ENCODE peak calls at places on chromosomes 13 and 19, in seven cellular contexts. One of them, this sample, is unnamed.

GRCh38 chr13:20160346-20161274 is at the start of gene GJA3:
- DNase-seq in lower leg skin: no peak
- DNase-seq in NCI-H1417: no peak
- DNase-seq in left lobe of liver: no peak
- DNase-seq in stimulated activated CD4-positive, alpha-beta T cell treated with anti-CD3 and anti-CD28 coated beads, Interleukin-4, amount 100 ng/mL, for 4 hours: peak; percentile 71
- DNase-seq in fibroblast of mammary gland: peak; percentile 23
- DNase-seq in NCI-H774: no peak
- DNase-seq in this sample: peak; percentile 18

GRCh38 chr13:41383400-41383799 is 72.3 kb downstream of the NAA16 start:
- DNase-seq in lower leg skin: no peak
- DNase-seq in left lobe of liver: no peak
- DNase-seq in NCI-H1417: no peak
- DNase-seq in stimulated activated CD4-positive, alpha-beta T cell treated with anti-CD3 and anti-CD28 coated beads, Interleukin-4, amount 100 ng/mL, for 4 hours: no peak
- DNase-seq in NCI-H774: no peak
- DNase-seq in fibroblast of mammary gland: no peak
- DNase-seq in this sample: no peak

GRCh38 chr13:27997904-27998522 is 9.5 kb upstream of the URAD start:
- DNase-seq in stimulated activated CD4-positive, alpha-beta T cell treated with anti-CD3 and anti-CD28 coated beads, Interleukin-4, amount 100 ng/mL, for 4 hours: no peak
- DNase-seq in left lobe of liver: no peak
- DNase-seq in NCI-H774: no peak
- DNase-seq in NCI-H1417: no peak
- DNase-seq in lower leg skin: peak; percentile 68
- DNase-seq in fibroblast of mammary gland: peak; percentile 23
- DNase-seq in this sample: peak; percentile 59

GRCh38 chr19:50435627-50436026 is 2.9 kb downstream of the MYBPC2 start:
- DNase-seq in NCI-H774: no peak
- DNase-seq in left lobe of liver: no peak
- DNase-seq in fibroblast of mammary gland: no peak
- DNase-seq in stimulated activated CD4-positive, alpha-beta T cell treated with anti-CD3 and anti-CD28 coated beads, Interleukin-4, amount 100 ng/mL, for 4 hours: no peak
- DNase-seq in lower leg skin: no peak
- DNase-seq in NCI-H1417: no peak
- DNase-seq in this sample: no peak

GRCh38 chr19:8702350-8702749 is 3.8 kb upstream of the ACTL9 start:
- DNase-seq in left lobe of liver: no peak
- DNase-seq in lower leg skin: no peak
- DNase-seq in fibroblast of mammary gland: no peak
- DNase-seq in stimulated activated CD4-positive, alpha-beta T cell treated with anti-CD3 and anti-CD28 coated beads, Interleukin-4, amount 100 ng/mL, for 4 hours: peak; percentile 62
- DNase-seq in NCI-H1417: no peak
- DNase-seq in NCI-H774: no peak
- DNase-seq in this sample: no peak

GRCh38 chr13:99572131-99572530 is 70.9 kb downstream of the TM9SF2 start:
- DNase-seq in fibroblast of mammary gland: peak; percentile 36
- DNase-seq in NCI-H1417: no peak
- DNase-seq in NCI-H774: no peak
- DNase-seq in lower leg skin: no peak
- DNase-seq in stimulated activated CD4-positive, alpha-beta T cell treated with anti-CD3 and anti-CD28 coated beads, Interleukin-4, amount 100 ng/mL, for 4 hours: no peak
- DNase-seq in left lobe of liver: no peak
- DNase-seq in this sample: peak; percentile 81

GRCh38 chr19:50500060-50500752 is 10.8 kb downstream of the JOSD2 start:
- DNase-seq in NCI-H1417: no peak
- DNase-seq in fibroblast of mammary gland: no peak
- DNase-seq in NCI-H774: no peak
- DNase-seq in lower leg skin: no peak
- DNase-seq in left lobe of liver: no peak
- DNase-seq in stimulated activated CD4-positive, alpha-beta T cell treated with anti-CD3 and anti-CD28 coated beads, Interleukin-4, amount 100 ng/mL, for 4 hours: no peak
- DNase-seq in this sample: no peak

GRCh38 chr13:36088463-36088862 is 42.7 kb downstream of the DCLK1 start:
- DNase-seq in lower leg skin: no peak
- DNase-seq in left lobe of liver: no peak
- DNase-seq in NCI-H1417: no peak
- DNase-seq in NCI-H774: no peak
- DNase-seq in fibroblast of mammary gland: no peak
- DNase-seq in stimulated activated CD4-positive, alpha-beta T cell treated with anti-CD3 and anti-CD28 coated beads, Interleukin-4, amount 100 ng/mL, for 4 hours: no peak
- DNase-seq in this sample: no peak

GRCh38 chr19:42553292-42554045 is 25.2 kb upstream of the CEACAM1 start:
- DNase-seq in left lobe of liver: no peak
- DNase-seq in stimulated activated CD4-positive, alpha-beta T cell treated with anti-CD3 and anti-CD28 coated beads, Interleukin-4, amount 100 ng/mL, for 4 hours: no peak
- DNase-seq in lower leg skin: peak; percentile 72
- DNase-seq in fibroblast of mammary gland: peak; percentile 82
- DNase-seq in NCI-H1417: no peak
- DNase-seq in NCI-H774: no peak
- DNase-seq in this sample: peak; percentile 76

GRCh38 chr13:36475468-36475867 is 43.2 kb downstream of the CCNA1 start:
- DNase-seq in left lobe of liver: no peak
- DNase-seq in NCI-H774: no peak
- DNase-seq in lower leg skin: no peak
- DNase-seq in fibroblast of mammary gland: peak; percentile 28
- DNase-seq in NCI-H1417: no peak
- DNase-seq in stimulated activated CD4-positive, alpha-beta T cell treated with anti-CD3 and anti-CD28 coated beads, Interleukin-4, amount 100 ng/mL, for 4 hours: no peak
- DNase-seq in this sample: peak; percentile 19

GRCh38 chr19:339262-339887 is 5.2 kb downstream of the MIER2 start:
- DNase-seq in stimulated activated CD4-positive, alpha-beta T cell treated with anti-CD3 and anti-CD28 coated beads, Interleukin-4, amount 100 ng/mL, for 4 hours: no peak
- DNase-seq in left lobe of liver: no peak
- DNase-seq in lower leg skin: no peak
- DNase-seq in NCI-H1417: no peak
- DNase-seq in NCI-H774: no peak
- DNase-seq in fibroblast of mammary gland: peak; percentile 60
- DNase-seq in this sample: no peak

GRCh38 chr19:38661166-38661565 is 13.7 kb downstream of the ACTN4 start:
- DNase-seq in fibroblast of mammary gland: peak; percentile 69
- DNase-seq in lower leg skin: no peak
- DNase-seq in NCI-H774: no peak
- DNase-seq in stimulated activated CD4-positive, alpha-beta T cell treated with anti-CD3 and anti-CD28 coated beads, Interleukin-4, amount 100 ng/mL, for 4 hours: no peak
- DNase-seq in NCI-H1417: no peak
- DNase-seq in left lobe of liver: no peak
- DNase-seq in this sample: no peak

GRCh38 chr13:99388334-99388923 is 81.2 kb upstream of the GPR183 start:
- DNase-seq in stimulated activated CD4-positive, alpha-beta T cell treated with anti-CD3 and anti-CD28 coated beads, Interleukin-4, amount 100 ng/mL, for 4 hours: no peak
- DNase-seq in fibroblast of mammary gland: no peak
- DNase-seq in left lobe of liver: peak; percentile 34
- DNase-seq in NCI-H1417: no peak
- DNase-seq in lower leg skin: peak; percentile 83
- DNase-seq in NCI-H774: no peak
- DNase-seq in this sample: no peak

GRCh38 chr13:111210945-111211469 is 95.9 kb downstream of the ARHGEF7 start:
- DNase-seq in fibroblast of mammary gland: no peak
- DNase-seq in left lobe of liver: no peak
- DNase-seq in NCI-H1417: peak; percentile 31
- DNase-seq in lower leg skin: no peak
- DNase-seq in NCI-H774: no peak
- DNase-seq in stimulated activated CD4-positive, alpha-beta T cell treated with anti-CD3 and anti-CD28 coated beads, Interleukin-4, amount 100 ng/mL, for 4 hours: no peak
- DNase-seq in this sample: no peak

GRCh38 chr13:113120300-113121182 is 2.1 kb upstream of the F10 start:
- DNase-seq in NCI-H1417: no peak
- DNase-seq in fibroblast of mammary gland: no peak
- DNase-seq in stimulated activated CD4-positive, alpha-beta T cell treated with anti-CD3 and anti-CD28 coated beads, Interleukin-4, amount 100 ng/mL, for 4 hours: no peak
- DNase-seq in lower leg skin: peak; percentile 76
- DNase-seq in NCI-H774: no peak
- DNase-seq in left lobe of liver: peak; percentile 43
- DNase-seq in this sample: no peak

GRCh38 chr19:55251296-55252081 is 7.3 kb downstream of the PPP6R1 start:
- DNase-seq in NCI-H1417: no peak
- DNase-seq in NCI-H774: no peak
- DNase-seq in stimulated activated CD4-positive, alpha-beta T cell treated with anti-CD3 and anti-CD28 coated beads, Interleukin-4, amount 100 ng/mL, for 4 hours: peak; percentile 61
- DNase-seq in fibroblast of mammary gland: peak; percentile 36
- DNase-seq in lower leg skin: no peak
- DNase-seq in left lobe of liver: no peak
- DNase-seq in this sample: peak; percentile 85

GRCh38 chr19:16611121-16611520 is 16.9 kb downstream of the MED26 start:
- DNase-seq in left lobe of liver: no peak
- DNase-seq in NCI-H774: no peak
- DNase-seq in fibroblast of mammary gland: no peak
- DNase-seq in NCI-H1417: peak; percentile 33
- DNase-seq in stimulated activated CD4-positive, alpha-beta T cell treated with anti-CD3 and anti-CD28 coated beads, Interleukin-4, amount 100 ng/mL, for 4 hours: no peak
- DNase-seq in lower leg skin: no peak
- DNase-seq in this sample: no peak

GRCh38 chr13:23771966-23772365 is 117.2 kb downstream of the MIPEP start:
- DNase-seq in left lobe of liver: no peak
- DNase-seq in fibroblast of mammary gland: peak; percentile 52
- DNase-seq in NCI-H774: no peak
- DNase-seq in NCI-H1417: no peak
- DNase-seq in stimulated activated CD4-positive, alpha-beta T cell treated with anti-CD3 and anti-CD28 coated beads, Interleukin-4, amount 100 ng/mL, for 4 hours: no peak
- DNase-seq in lower leg skin: no peak
- DNase-seq in this sample: peak; percentile 77

GRCh38 chr19:18832331-18833140 is 777 bp downstream of the UPF1 start:
- DNase-seq in lower leg skin: no peak
- DNase-seq in NCI-H1417: no peak
- DNase-seq in NCI-H774: no peak
- DNase-seq in stimulated activated CD4-positive, alpha-beta T cell treated with anti-CD3 and anti-CD28 coated beads, Interleukin-4, amount 100 ng/mL, for 4 hours: no peak
- DNase-seq in fibroblast of mammary gland: peak; percentile 27
- DNase-seq in left lobe of liver: no peak
- DNase-seq in this sample: peak; percentile 34

GRCh38 chr13:97753942-97754670 is 199.4 kb upstream of the IPO5 start:
- DNase-seq in left lobe of liver: no peak
- DNase-seq in lower leg skin: no peak
- DNase-seq in NCI-H1417: no peak
- DNase-seq in NCI-H774: no peak
- DNase-seq in fibroblast of mammary gland: no peak
- DNase-seq in stimulated activated CD4-positive, alpha-beta T cell treated with anti-CD3 and anti-CD28 coated beads, Interleukin-4, amount 100 ng/mL, for 4 hours: no peak
- DNase-seq in this sample: no peak

GRCh38 chr13:68636784-68637183 is 1406.6 kb upstream of the PCDH9 start:
- DNase-seq in stimulated activated CD4-positive, alpha-beta T cell treated with anti-CD3 and anti-CD28 coated beads, Interleukin-4, amount 100 ng/mL, for 4 hours: no peak
- DNase-seq in NCI-H774: no peak
- DNase-seq in lower leg skin: no peak
- DNase-seq in fibroblast of mammary gland: no peak
- DNase-seq in NCI-H1417: no peak
- DNase-seq in left lobe of liver: no peak
- DNase-seq in this sample: no peak

GRCh38 chr19:46654621-46655152 is 6.3 kb downstream of the DACT3 start:
- DNase-seq in fibroblast of mammary gland: no peak
- DNase-seq in stimulated activated CD4-positive, alpha-beta T cell treated with anti-CD3 and anti-CD28 coated beads, Interleukin-4, amount 100 ng/mL, for 4 hours: no peak
- DNase-seq in lower leg skin: no peak
- DNase-seq in left lobe of liver: no peak
- DNase-seq in NCI-H1417: no peak
- DNase-seq in NCI-H774: no peak
- DNase-seq in this sample: no peak

GRCh38 chr19:6070179-6071102 is 39.9 kb downstream of the RFX2 start:
- DNase-seq in lower leg skin: peak; percentile 56
- DNase-seq in left lobe of liver: peak; percentile 28
- DNase-seq in NCI-H774: no peak
- DNase-seq in NCI-H1417: no peak
- DNase-seq in stimulated activated CD4-positive, alpha-beta T cell treated with anti-CD3 and anti-CD28 coated beads, Interleukin-4, amount 100 ng/mL, for 4 hours: no peak
- DNase-seq in fibroblast of mammary gland: no peak
- DNase-seq in this sample: no peak